ENCODE peak calls at places on chromosomes 7 and 10, in four cellular contexts. U is A549, M is Peyer's patch, Z is tibial nerve. D is an unnamed sample.

GRCh38 chr10:70551971-70552422 is 50.5 kb downstream of the PRF1 start:
- DNase-seq in U (no peak), M (peak), Z (peak), D (no peak)

GRCh38 chr7:42550706-42551470 is 313.9 kb upstream of the GLI3 start:
- DNase-seq in U (no peak), M (no peak), Z (no peak), D (no peak)

GRCh38 chr10:61616611-61617010 is 46.1 kb upstream of the CABCOCO1 start:
- DNase-seq in U (no peak), M (no peak), Z (no peak), D (no peak)

GRCh38 chr10:46031648-46032532 is 1.5 kb upstream of the NCOA4 start:
- DNase-seq in U (no peak), M (no peak), Z (no peak), D (no peak)

GRCh38 chr7:96657347-96658010 is 52.2 kb downstream of the SEM1 start:
- DNase-seq in U (no peak), M (no peak), Z (no peak), D (no peak)

GRCh38 chr7:16531682-16532081 is 5.1 kb downstream of the LRRC72 start:
- DNase-seq in U (no peak), M (no peak), Z (no peak), D (no peak)

GRCh38 chr10:110447886-110448285 is 49.8 kb upstream of the DUSP5 start:
- DNase-seq in U (no peak), M (no peak), Z (no peak), D (no peak)

GRCh38 chr10:103492655-103493261 is 747 bp upstream of the NEURL1 start:
- DNase-seq in U (no peak), M (no peak), Z (no peak), D (no peak)

GRCh38 chr7:128735433-128735832 is 3.7 kb upstream of the CALU start:
- DNase-seq in U (no peak), M (peak), Z (no peak), D (no peak)

GRCh38 chr10:655184-655583 is 34.3 kb downstream of the DIP2C start:
- DNase-seq in U (no peak), M (no peak), Z (no peak), D (no peak)
- H3K27ac ChIP-seq in U (no peak), M (no peak), Z (no peak), D (no peak)

GRCh38 chr7:44998153-44998871 is 1.7 kb upstream of the CCM2 start:
- DNase-seq in U (no peak), M (no peak), Z (no peak), D (no peak)

GRCh38 chr7:45000096-45001032 is at the start of gene CCM2:
- DNase-seq in U (peak), M (peak), Z (no peak), D (no peak)

GRCh38 chr7:45001138-45001694 is 1.2 kb downstream of the CCM2 start:
- DNase-seq in U (no peak), M (peak), Z (no peak), D (no peak)

GRCh38 chr7:45001826-45002225 is 1.8 kb downstream of the CCM2 start:
- DNase-seq in U (no peak), M (no peak), Z (no peak), D (peak)

GRCh38 chr7:44999245-45000095 is 531 bp upstream of the CCM2 start:
- DNase-seq in U (peak), M (peak), Z (peak), D (peak)
- TF ChIP-seq POLR2A in U (peak), M (no peak), Z (peak), D (no peak)

GRCh38 chr10:99531696-99532050 is 1.1 kb upstream of the NKX2-3 start:
- DNase-seq in U (no peak), M (no peak), Z (no peak), D (no peak)

GRCh38 chr10:99530108-99531025 is 2.4 kb upstream of the NKX2-3 start:
- DNase-seq in U (no peak), M (no peak), Z (no peak), D (no peak)

GRCh38 chr10:99532194-99532593 is 548 bp upstream of the NKX2-3 start:
- DNase-seq in U (no peak), M (no peak), Z (no peak), D (no peak)

GRCh38 chr10:99529483-99530107 is 3.1 kb upstream of the NKX2-3 start:
- DNase-seq in U (no peak), M (no peak), Z (no peak), D (no peak)

GRCh38 chr10:99531026-99531695 is 1.6 kb upstream of the NKX2-3 start:
- DNase-seq in U (no peak), M (no peak), Z (no peak), D (no peak)
- H3K4me3 ChIP-seq in U (no peak), M (peak), Z (no peak), D (no peak)

GRCh38 chr7:98354052-98354451 is 46.8 kb downstream of the BAIAP2L1 start:
- DNase-seq in U (no peak), M (no peak), Z (no peak), D (no peak)
- H3K27ac ChIP-seq in U (peak), M (no peak), Z (peak), D (peak)

GRCh38 chr7:123656544-123657303 is 1.1 kb downstream of the LMOD2 start:
- DNase-seq in U (no peak), M (no peak), Z (no peak), D (no peak)

GRCh38 chr7:123657304-123657685 is 1.6 kb downstream of the LMOD2 start:
- DNase-seq in U (no peak), M (no peak), Z (no peak), D (no peak)

GRCh38 chr7:123658023-123658422 is 2.4 kb downstream of the LMOD2 start:
- DNase-seq in U (no peak), M (no peak), Z (no peak), D (no peak)

GRCh38 chr7:123653162-123653561 is 2.5 kb upstream of the LMOD2 start:
- DNase-seq in U (no peak), M (no peak), Z (no peak), D (no peak)

GRCh38 chr7:123655614-123656013 is at the start of gene LMOD2:
- DNase-seq in U (no peak), M (no peak), Z (no peak), D (no peak)
- TF ChIP-seq POLR2A in U (no peak), M (no peak), Z (no peak), D (no peak)

GRCh38 chr10:33008499-33009243 is 50.6 kb upstream of the ITGB1 start:
- DNase-seq in U (no peak), M (peak), Z (peak), D (peak)
- H3K4me3 ChIP-seq in U (no peak), M (no peak), Z (no peak), D (no peak)

GRCh38 chr7:131149429-131149774 is 178.3 kb upstream of the MKLN1 start:
- DNase-seq in U (no peak), M (no peak), Z (no peak), D (no peak)

GRCh38 chr7:131151034-131151433 is 176.6 kb upstream of the MKLN1 start:
- DNase-seq in U (no peak), M (no peak), Z (no peak), D (no peak)

GRCh38 chr7:131148708-131149428 is 178.8 kb upstream of the MKLN1 start:
- DNase-seq in U (no peak), M (no peak), Z (no peak), D (no peak)

GRCh38 chr7:131148258-131148657 is 179.4 kb upstream of the MKLN1 start:
- DNase-seq in U (no peak), M (no peak), Z (no peak), D (no peak)

GRCh38 chr7:131149840-131150239 is 177.8 kb upstream of the MKLN1 start:
- DNase-seq in U (no peak), M (no peak), Z (no peak), D (no peak)
- H3K27ac ChIP-seq in U (peak), M (no peak), Z (no peak), D (no peak)

DNA sequence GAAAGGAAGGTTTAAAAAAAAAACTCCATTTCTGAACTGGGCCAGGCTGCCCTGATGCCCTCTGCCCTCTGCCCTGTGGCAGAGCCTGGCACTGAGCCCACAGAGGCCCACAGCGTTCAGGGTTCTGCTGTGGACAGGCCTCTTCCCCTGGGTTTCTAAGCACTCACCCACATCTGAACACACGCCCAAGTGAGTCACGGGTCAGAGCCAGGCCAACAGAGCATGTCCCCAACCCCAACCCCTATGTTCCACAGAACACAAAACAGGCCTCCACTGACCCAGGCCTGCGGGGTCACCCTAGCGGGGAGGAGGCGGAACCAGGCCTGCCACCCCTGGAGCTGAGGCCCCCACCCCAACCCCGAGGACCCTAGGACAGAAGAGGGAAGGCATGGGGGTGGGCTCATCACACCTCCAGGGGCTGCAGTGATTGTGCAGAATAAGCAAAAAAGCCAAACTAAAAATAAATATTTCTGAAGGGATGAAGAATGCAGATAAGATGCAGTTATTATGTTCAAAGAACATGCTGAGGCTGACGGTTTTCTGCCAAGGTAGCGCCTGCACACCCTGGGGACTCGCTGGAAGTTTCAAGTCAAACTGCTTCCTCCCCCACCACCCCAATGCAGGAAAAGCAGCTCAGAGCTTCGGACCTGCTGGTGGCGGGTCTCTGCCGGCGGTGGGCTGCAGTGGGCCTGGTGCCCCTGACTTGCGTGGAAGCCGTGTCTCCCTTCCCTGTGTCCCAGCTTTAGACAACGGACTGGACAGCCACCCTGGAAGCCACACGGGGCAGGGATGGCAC is 5.4 kb downstream of the WDR86 start:
- DNase-seq in U (peak), M (peak), Z (peak), D (no peak)
- TF ChIP-seq POLR2A in U (no peak), M (no peak), Z (no peak), D (no peak)

DNA sequence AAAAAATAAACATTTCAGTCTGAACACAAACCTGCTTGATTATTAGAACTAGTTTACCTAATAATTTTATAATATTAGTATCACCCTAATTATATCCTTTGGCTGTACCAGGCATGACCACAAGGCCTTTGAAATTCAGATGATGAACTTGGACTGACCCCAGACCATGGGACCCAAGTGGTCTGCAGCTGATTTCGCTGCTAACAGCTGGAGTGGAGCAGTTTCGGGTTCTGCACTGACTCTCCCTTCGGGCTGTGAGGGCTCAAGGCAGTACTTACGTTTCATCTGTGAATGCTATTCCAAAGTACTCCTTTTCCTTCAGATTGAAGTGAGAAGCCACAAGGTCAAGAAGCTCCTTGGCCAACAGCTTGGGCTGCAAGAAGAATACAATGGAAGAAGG is 223.8 kb downstream of the PRPF18 start:
- DNase-seq in U (no peak), M (no peak), Z (no peak), D (no peak)
- H3K4me3 ChIP-seq in U (no peak), M (no peak), Z (no peak), D (no peak)

GRCh38 chr10:119026301-119027110 is 3.0 kb upstream of the NANOS1 start:
- DNase-seq in U (no peak), M (no peak), Z (no peak), D (no peak)

GRCh38 chr10:119029613-119030420 is at the start of gene NANOS1:
- DNase-seq in U (peak), M (no peak), Z (no peak), D (no peak)

GRCh38 chr10:119031496-119032059 is 2.1 kb downstream of the NANOS1 start:
- DNase-seq in U (no peak), M (no peak), Z (no peak), D (no peak)

GRCh38 chr10:119028900-119029612 is 458 bp upstream of the NANOS1 start:
- DNase-seq in U (peak), M (peak), Z (peak), D (peak)

DNA sequence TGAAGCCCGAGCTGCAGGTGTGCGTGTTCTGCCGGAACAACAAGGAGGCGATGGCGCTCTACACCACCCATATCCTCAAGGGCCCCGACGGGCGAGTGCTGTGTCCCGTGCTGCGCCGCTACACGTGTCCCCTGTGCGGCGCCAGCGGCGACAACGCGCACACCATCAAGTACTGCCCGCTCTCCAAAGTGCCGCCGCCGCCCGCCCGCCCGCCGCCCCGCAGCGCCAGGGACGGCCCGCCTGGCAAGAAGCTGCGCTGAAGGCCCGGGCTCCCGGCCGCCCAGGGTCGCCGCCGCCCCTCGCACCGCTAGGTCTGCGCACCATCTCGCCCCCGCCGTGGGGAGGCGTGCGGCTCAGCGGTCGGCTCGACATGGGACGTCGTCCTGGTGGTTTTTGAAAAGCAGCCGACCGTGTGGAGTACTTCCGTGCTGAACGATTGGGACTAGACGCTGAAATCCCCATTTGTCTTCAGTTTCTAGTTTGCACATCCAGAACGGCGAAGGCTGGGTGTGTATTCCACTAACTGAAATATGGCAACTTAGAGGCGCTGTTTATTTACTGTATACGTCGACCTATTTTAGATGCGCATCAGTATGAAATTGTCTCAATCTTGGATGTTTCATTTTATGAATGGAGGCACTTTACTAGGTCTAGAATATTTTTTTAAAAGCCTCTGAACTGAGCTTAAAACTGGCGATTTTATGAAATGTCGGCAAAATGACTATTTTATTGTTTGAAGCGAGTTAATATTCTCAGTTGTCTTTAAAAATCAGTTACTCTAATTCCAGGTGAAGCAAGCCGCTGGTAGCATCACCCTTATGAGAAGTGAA is 1.1 kb downstream of the NANOS1 start:
- DNase-seq in U (no peak), M (peak), Z (no peak), D (peak)
- H3K27ac ChIP-seq in U (peak), M (peak), Z (no peak), D (no peak)

D was measured in prostate gland.